ENCODE peak calls at places on chromosomes 2 and 18, in ten cellular contexts. G, A, Q, I, R, H, S, Z, F and B are unnamed samples.
A peak's percentile ranks its signal among the peaks of the same experiment; 100 is the strongest.

GRCh38 chr18:39959839-39960238 is 1995.2 kb upstream of the PIK3C3 start:
- DNase-seq in S (no peak), I (no peak), R (no peak), A (no peak), H (no peak), G (no peak), F (no peak), Z (no peak), Q (no peak), B (no peak)

GRCh38 chr18:36366994-36367839 is 69.7 kb downstream of the FHOD3 start:
- DNase-seq in R (no peak), H (peak; percentile 53), Z (no peak), S (no peak), G (no peak), Q (peak; percentile 88), I (no peak), F (peak; percentile 31), A (no peak), B (no peak)

GRCh38 chr2:162007447-162008040 is 66.5 kb downstream of the DPP4 start:
- DNase-seq in Z (no peak), F (no peak), G (no peak), A (no peak), Q (no peak), I (peak; percentile 11), H (peak; percentile 15), S (peak; percentile 12), R (no peak), B (no peak)

GRCh38 chr18:77065221-77065981 is 67.2 kb downstream of the MBP start:
- DNase-seq in G (no peak), F (no peak), S (peak; percentile 20), H (no peak), I (peak; percentile 78), A (no peak), Q (no peak), Z (peak; percentile 88), R (no peak), B (no peak)

GRCh38 chr2:121831841-121832240 is 76.4 kb downstream of the TSN start:
- DNase-seq in S (no peak), Q (peak; percentile 91), G (no peak), I (no peak), F (no peak), R (no peak), A (no peak), H (no peak), Z (no peak), B (no peak)

GRCh38 chr2:46029332-46029811 is 267.8 kb upstream of the EPAS1 start:
- DNase-seq in S (no peak), A (no peak), I (no peak), H (peak; percentile 6), G (no peak), Q (no peak), R (no peak), Z (peak; percentile 70), F (no peak), B (peak; percentile 51)

GRCh38 chr2:124289615-124290014 is 264.5 kb downstream of the CNTNAP5 start:
- DNase-seq in G (no peak), A (no peak), F (no peak), S (no peak), Q (no peak), H (peak; percentile 20), R (no peak), Z (no peak), I (no peak), B (no peak)

GRCh38 chr2:209772316-209772715 is 684 bp downstream of the UNC80 start:
- DNase-seq in R (no peak), H (peak; percentile 64), G (no peak), I (no peak), Q (no peak), F (no peak), A (no peak), Z (no peak), S (peak; percentile 55), B (no peak)

GRCh38 chr18:47203626-47204464 is 27.7 kb upstream of the IER3IP1 start:
- DNase-seq in I (no peak), Q (no peak), F (no peak), A (no peak), Z (no peak), S (no peak), R (no peak), G (no peak), H (no peak), B (no peak)

GRCh38 chr18:50559750-50560680 is at the start of gene MAPK4:
- DNase-seq in I (peak; percentile 18), G (no peak), A (peak; percentile 38), F (peak; percentile 81), H (peak; percentile 24), Z (no peak), S (no peak), R (peak; percentile 42), Q (peak; percentile 80), B (peak; percentile 85)

GRCh38 chr18:21571763-21572162 is 28.7 kb downstream of the ESCO1 start:
- DNase-seq in R (no peak), Q (no peak), I (no peak), Z (no peak), G (no peak), H (no peak), F (no peak), S (no peak), A (no peak), B (no peak)

GRCh38 chr2:28296904-28297303 is 95.8 kb upstream of the FOSL2 start:
- DNase-seq in G (no peak), I (peak; percentile 40), A (no peak), Q (no peak), F (no peak), R (no peak), S (no peak), Z (no peak), H (no peak), B (no peak)

GRCh38 chr2:60614319-60614718 is 60.9 kb upstream of the BCL11A start:
- DNase-seq in R (no peak), I (no peak), A (no peak), Q (no peak), S (no peak), Z (no peak), F (no peak), G (no peak), H (no peak), B (no peak)

GRCh38 chr2:143525006-143525405 is 395.8 kb downstream of the ARHGAP15 start:
- DNase-seq in R (no peak), S (no peak), H (no peak), I (peak; percentile 30), Z (no peak), Q (no peak), G (no peak), A (no peak), F (no peak), B (no peak)

GRCh38 chr2:147149589-147150245 is 695.1 kb upstream of the ACVR2A start:
- DNase-seq in A (no peak), I (peak; percentile 83), H (no peak), Z (no peak), F (no peak), Q (peak; percentile 32), S (no peak), R (no peak), G (no peak), B (no peak)

GRCh38 chr2:130837175-130837810 is 579 bp downstream of the ARHGEF4 start:
- DNase-seq in Q (no peak), S (peak; percentile 19), H (no peak), I (no peak), R (no peak), A (no peak), Z (no peak), F (no peak), G (no peak), B (no peak)

GRCh38 chr18:332007-332406 is 64.2 kb upstream of the THOC1 start:
- DNase-seq in I (no peak), G (no peak), S (no peak), R (no peak), Z (no peak), H (peak; percentile 19), F (no peak), A (no peak), Q (no peak), B (no peak)

GRCh38 chr2:62217421-62217820 is 21.5 kb downstream of the B3GNT2 start:
- DNase-seq in H (no peak), F (no peak), S (no peak), R (no peak), A (no peak), Q (no peak), I (no peak), G (no peak), Z (no peak), B (peak; percentile 22)

GRCh38 chr2:128475427-128476211 is 157.0 kb upstream of the HS6ST1 start:
- DNase-seq in F (no peak), Q (no peak), I (no peak), G (no peak), A (no peak), R (peak; percentile 16), Z (no peak), S (no peak), H (no peak), B (peak; percentile 28)

GRCh38 chr2:128967666-128968065 is 649.0 kb upstream of the HS6ST1 start:
- DNase-seq in G (no peak), S (no peak), H (no peak), R (no peak), I (no peak), F (no peak), Q (no peak), Z (no peak), A (no peak), B (no peak)

GRCh38 chr2:216905649-216906048 is 45.8 kb upstream of the TNP1 start:
- DNase-seq in S (no peak), Z (no peak), I (no peak), H (no peak), F (no peak), R (no peak), G (no peak), A (no peak), Q (no peak), B (peak; percentile 45)

GRCh38 chr2:45776160-45776955 is 124.9 kb downstream of the PRKCE start:
- DNase-seq in I (peak; percentile 49), Z (no peak), G (no peak), F (no peak), H (no peak), R (no peak), A (no peak), S (no peak), Q (no peak), B (no peak)

GRCh38 chr2:213317929-213318328 is 33.7 kb downstream of the SPAG16 start:
- DNase-seq in Q (no peak), H (peak; percentile 79), F (no peak), I (no peak), R (no peak), Z (peak; percentile 76), S (no peak), G (no peak), A (no peak), B (no peak)

GRCh38 chr18:11689972-11690570 is 1.0 kb downstream of the GNAL start:
- DNase-seq in Q (no peak), S (no peak), R (peak; percentile 52), I (no peak), Z (no peak), A (peak; percentile 27), F (no peak), H (no peak), G (no peak), B (peak; percentile 83)

GRCh38 chr2:35830833-35831232 is 524.7 kb upstream of the CRIM1 start:
- DNase-seq in S (no peak), Q (no peak), Z (no peak), G (no peak), A (no peak), I (no peak), R (no peak), H (no peak), F (no peak), B (no peak)

GRCh38 chr18:46338761-46339160 is 234.6 kb downstream of the HAUS1 start:
- DNase-seq in H (no peak), S (no peak), R (no peak), F (no peak), G (no peak), Q (no peak), I (no peak), Z (no peak), A (peak; percentile 40), B (no peak)

GRCh38 chr2:165697727-165698620 is 96.1 kb downstream of the GALNT3 start:
- DNase-seq in F (no peak), A (no peak), H (peak; percentile 77), I (no peak), S (peak; percentile 88), Q (no peak), G (no peak), R (peak; percentile 51), Z (no peak), B (no peak)